ENCODE peak calls at places on chromosomes 4 and X, in eight cellular contexts. A is activated T-cell treated with anti-CD3 and anti-CD28 coated beads, Interleukin-2, amount 50 U/mL, for 4 hours; G is astrocyte; W is iris pigment epithelial cell; J is neuronal stem cell; F is naive B cell; Q is fibroblast of the aortic adventitia; Z is posterior vena cava. I is an unnamed sample.

GRCh38 chr4:95165926-95166524 is 382.7 kb downstream of the UNC5C start:
- DNase-seq in A (no peak), G (peak; percentile 50), W (peak; percentile 68), J (peak; percentile 63), F (peak; percentile 28), Q (peak; percentile 79), Z (no peak), I (peak; percentile 22)

GRCh38 chr4:145791988-145792387 is 112.0 kb downstream of the C4orf51 start:
- DNase-seq in A (no peak), G (no peak), W (no peak), J (no peak), F (no peak), Q (no peak), Z (no peak), I (peak; percentile 5)

GRCh38 chrX:54452920-54453319 is 12.7 kb downstream of the TSR2 start:
- DNase-seq in A (no peak), G (no peak), W (peak; percentile 7), J (no peak), F (no peak), Q (no peak), Z (no peak), I (peak; percentile 22)

GRCh38 chrX:11305641-11306040 is 12.4 kb downstream of the AMELX start:
- DNase-seq in A (no peak), G (no peak), W (no peak), J (no peak), F (no peak), Q (no peak), Z (no peak), I (no peak)

GRCh38 chr4:5974321-5974720 is 43.9 kb downstream of the C4orf50 start:
- DNase-seq in A (no peak), G (no peak), W (no peak), J (no peak), F (no peak), Q (no peak), Z (peak; percentile 36), I (no peak)

GRCh38 chr4:52622564-52622963 is 36.5 kb downstream of the USP46 start:
- DNase-seq in A (no peak), G (no peak), W (no peak), J (no peak), F (no peak), Q (no peak), Z (no peak), I (no peak)

GRCh38 chrX:287670-288069 is 6.5 kb downstream of the PLCXD1 start:
- DNase-seq in A (no peak), G (no peak), W (no peak), J (no peak), F (no peak), Q (no peak), Z (no peak), I (no peak)

GRCh38 chrX:129772796-129773431 is 6.8 kb upstream of the SASH3 start:
- DNase-seq in A (no peak), G (no peak), W (no peak), J (no peak), F (peak; percentile 89), Q (no peak), Z (peak; percentile 88), I (no peak)

GRCh38 chr4:88937081-88937480 is 119.9 kb downstream of the FAM13A start:
- DNase-seq in A (no peak), G (peak; percentile 72), W (peak; percentile 81), J (no peak), F (no peak), Q (peak; percentile 54), Z (no peak), I (no peak)

GRCh38 chr4:11470709-11471441 is 42.2 kb upstream of the HS3ST1 start:
- DNase-seq in A (peak; percentile 12), G (no peak), W (no peak), J (no peak), F (peak; percentile 15), Q (no peak), Z (no peak), I (no peak)

GRCh38 chr4:150425161-150425560 is 156.8 kb upstream of the MAB21L2 start:
- DNase-seq in A (no peak), G (no peak), W (no peak), J (no peak), F (no peak), Q (no peak), Z (no peak), I (no peak)

GRCh38 chr4:138677212-138677611 is 338.4 kb upstream of the NOCT start:
- DNase-seq in A (no peak), G (no peak), W (no peak), J (no peak), F (no peak), Q (no peak), Z (no peak), I (no peak)

GRCh38 chr4:78599931-78600375 is 48.4 kb downstream of the ANXA3 start:
- DNase-seq in A (no peak), G (no peak), W (no peak), J (no peak), F (no peak), Q (no peak), Z (no peak), I (no peak)

GRCh38 chrX:44036336-44036735 is 63.1 kb upstream of the NDP start:
- DNase-seq in A (no peak), G (peak; percentile 93), W (peak; percentile 81), J (no peak), F (no peak), Q (peak; percentile 90), Z (no peak), I (no peak)

GRCh38 chr4:47856713-47857112 is 18.8 kb upstream of the CORIN start:
- DNase-seq in A (no peak), G (no peak), W (peak; percentile 62), J (no peak), F (no peak), Q (no peak), Z (no peak), I (no peak)

GRCh38 chrX:81890476-81890875 is 688.6 kb downstream of the SH3BGRL start:
- DNase-seq in A (no peak), G (no peak), W (no peak), J (no peak), F (no peak), Q (no peak), Z (no peak), I (no peak)

GRCh38 chr4:54645830-54646229 is 11.9 kb upstream of the KIT start:
- DNase-seq in A (no peak), G (no peak), W (no peak), J (no peak), F (no peak), Q (no peak), Z (no peak), I (no peak)

GRCh38 chr4:86380176-86380724 is 20.4 kb upstream of the MAPK10 start:
- DNase-seq in A (no peak), G (no peak), W (no peak), J (no peak), F (no peak), Q (no peak), Z (no peak), I (no peak)

GRCh38 chrX:23503835-23504539 is 163.3 kb upstream of the PRDX4 start:
- DNase-seq in A (no peak), G (peak; percentile 91), W (peak; percentile 61), J (no peak), F (no peak), Q (peak; percentile 63), Z (no peak), I (no peak)

GRCh38 chrX:43741843-43742573 is 85.9 kb downstream of the MAOA start:
- DNase-seq in A (no peak), G (peak; percentile 25), W (peak; percentile 69), J (no peak), F (no peak), Q (peak; percentile 70), Z (no peak), I (no peak)

I was measured in NT2/D1.